ENCODE peak calls at places on chromosome 15, in seven cellular contexts. K, X, L, S, Y, Z and R are unnamed samples.

GRCh38 chr15:70065006-70065722 is 32.6 kb downstream of the TLE3 start:
- DNase-seq in K (no peak), X (peak), L (no peak), S (no peak), Y (peak), Z (no peak), R (no peak)

GRCh38 chr15:81002254-81003022 is 1.7 kb downstream of the TLNRD1 start:
- DNase-seq in K (no peak), X (peak), L (no peak), S (no peak), Y (peak), Z (no peak), R (no peak)

GRCh38 chr15:68696532-68697363 is 118.0 kb downstream of the CORO2B start:
- DNase-seq in K (no peak), X (no peak), L (peak), S (no peak), Y (no peak), Z (no peak), R (no peak)

GRCh38 chr15:75843618-75844610 is 667 bp downstream of the UBE2Q2 start:
- DNase-seq in K (peak), X (peak), L (peak), S (peak), Y (peak), Z (peak), R (peak)

GRCh38 chr15:78261062-78261461 is 3.3 kb upstream of the DNAJA4 start:
- DNase-seq in K (no peak), X (no peak), L (no peak), S (no peak), Y (no peak), Z (no peak), R (no peak)

GRCh38 chr15:74375303-74375693 is 7.9 kb upstream of the CYP11A1 start:
- DNase-seq in K (peak), X (peak), L (peak), S (peak), Y (peak), Z (peak), R (peak)

GRCh38 chr15:62684143-62684808 is 358.3 kb upstream of the TPM1 start:
- DNase-seq in K (no peak), X (no peak), L (no peak), S (no peak), Y (no peak), Z (no peak), R (no peak)

GRCh38 chr15:100111103-100112060 is 230.4 kb downstream of the ADAMTS17 start:
- DNase-seq in K (no peak), X (peak), L (peak), S (peak), Y (peak), Z (no peak), R (peak)

GRCh38 chr15:42890161-42890913 is 30.2 kb downstream of the TTBK2 start:
- DNase-seq in K (no peak), X (peak), L (peak), S (peak), Y (no peak), Z (no peak), R (no peak)

GRCh38 chr15:90315276-90315982 is 36.7 kb upstream of the ZNF774 start:
- DNase-seq in K (no peak), X (no peak), L (peak), S (peak), Y (peak), Z (no peak), R (peak)

GRCh38 chr15:66698318-66698961 is 3.6 kb upstream of the SMAD6 start:
- DNase-seq in K (no peak), X (peak), L (peak), S (peak), Y (peak), Z (no peak), R (peak)

GRCh38 chr15:75043509-75044257 is 20.3 kb downstream of the PPCDC start:
- DNase-seq in K (peak), X (peak), L (peak), S (peak), Y (peak), Z (peak), R (peak)

GRCh38 chr15:77031376-77032050 is 36.6 kb downstream of the PSTPIP1 start:
- DNase-seq in K (peak), X (peak), L (no peak), S (peak), Y (peak), Z (peak), R (peak)

GRCh38 chr15:76576526-76577279 is 240.1 kb downstream of the ISL2 start:
- DNase-seq in K (no peak), X (peak), L (peak), S (peak), Y (peak), Z (no peak), R (peak)

GRCh38 chr15:70170096-70170699 is 72.5 kb upstream of the TLE3 start:
- DNase-seq in K (no peak), X (no peak), L (no peak), S (no peak), Y (no peak), Z (no peak), R (no peak)

GRCh38 chr15:52217186-52217585 is 26.0 kb upstream of the GNB5 start:
- DNase-seq in K (no peak), X (peak), L (no peak), S (no peak), Y (peak), Z (peak), R (no peak)

GRCh38 chr15:54990793-54991192 is 205.9 kb downstream of the RSL24D1 start:
- DNase-seq in K (no peak), X (no peak), L (no peak), S (no peak), Y (no peak), Z (no peak), R (no peak)

GRCh38 chr15:77607894-77608261 is 24.8 kb downstream of the LINGO1 start:
- DNase-seq in K (no peak), X (no peak), L (no peak), S (no peak), Y (no peak), Z (no peak), R (no peak)

GRCh38 chr15:36996121-36996520 is 104.2 kb downstream of the MEIS2 start:
- DNase-seq in K (no peak), X (no peak), L (no peak), S (no peak), Y (no peak), Z (no peak), R (no peak)

GRCh38 chr15:25708391-25708790 is 154.7 kb downstream of the ATP10A start:
- DNase-seq in K (no peak), X (no peak), L (no peak), S (no peak), Y (no peak), Z (no peak), R (no peak)

GRCh38 chr15:69410290-69410874 is 3.8 kb upstream of the KIF23 start:
- DNase-seq in K (no peak), X (peak), L (peak), S (peak), Y (no peak), Z (peak), R (no peak)

GRCh38 chr15:35129361-35129760 is 44.3 kb upstream of the NANOGP8 start:
- DNase-seq in K (no peak), X (no peak), L (no peak), S (no peak), Y (no peak), Z (no peak), R (no peak)

GRCh38 chr15:100947760-100948429 is 28.7 kb downstream of the LRRK1 start:
- DNase-seq in K (no peak), X (no peak), L (no peak), S (peak), Y (no peak), Z (no peak), R (no peak)

GRCh38 chr15:89749059-89749458 is 2.0 kb downstream of the MESP1 start:
- DNase-seq in K (no peak), X (no peak), L (no peak), S (no peak), Y (no peak), Z (no peak), R (no peak)

GRCh38 chr15:70892912-70893560 is 410 bp downstream of the LRRC49 start:
- DNase-seq in K (no peak), X (peak), L (peak), S (peak), Y (no peak), Z (no peak), R (no peak)

GRCh38 chr15:63274427-63274826 is 3.0 kb upstream of the APH1B start:
- DNase-seq in K (no peak), X (no peak), L (peak), S (no peak), Y (no peak), Z (no peak), R (no peak)

GRCh38 chr15:50355612-50355905 is 561 bp upstream of the GABPB1 start:
- DNase-seq in K (no peak), X (no peak), L (no peak), S (no peak), Y (no peak), Z (no peak), R (no peak)

GRCh38 chr15:82186748-82187415 is 75.7 kb downstream of the EFL1 start:
- DNase-seq in K (no peak), X (no peak), L (no peak), S (no peak), Y (no peak), Z (peak), R (no peak)

GRCh38 chr15:89429986-89430385 is 66.4 kb downstream of the RHCG start:
- DNase-seq in K (no peak), X (no peak), L (no peak), S (no peak), Y (no peak), Z (no peak), R (no peak)

GRCh38 chr15:70083946-70084345 is 13.8 kb downstream of the TLE3 start:
- DNase-seq in K (no peak), X (no peak), L (no peak), S (no peak), Y (no peak), Z (peak), R (no peak)

GRCh38 chr15:35271371-35272043 is 186.4 kb upstream of the NANOGP8 start:
- DNase-seq in K (no peak), X (no peak), L (no peak), S (peak), Y (no peak), Z (no peak), R (no peak)

GRCh38 chr15:77637851-77638402 is 5.2 kb upstream of the LINGO1 start:
- DNase-seq in K (no peak), X (no peak), L (no peak), S (no peak), Y (no peak), Z (no peak), R (no peak)

GRCh38 chr15:65212097-65212496 is 824 bp upstream of the CILP start:
- DNase-seq in K (no peak), X (peak), L (no peak), S (no peak), Y (peak), Z (peak), R (no peak)

GRCh38 chr15:37056168-37056893 is 44.0 kb downstream of the MEIS2 start:
- DNase-seq in K (no peak), X (no peak), L (no peak), S (no peak), Y (no peak), Z (no peak), R (no peak)

GRCh38 chr15:101255615-101256350 is 3.9 kb upstream of the CHSY1 start:
- DNase-seq in K (no peak), X (no peak), L (no peak), S (peak), Y (no peak), Z (no peak), R (no peak)

GRCh38 chr15:48703544-48703943 is 58.0 kb upstream of the FBN1 start:
- DNase-seq in K (no peak), X (no peak), L (peak), S (peak), Y (no peak), Z (no peak), R (no peak)

GRCh38 chr15:75966073-75966472 is 46.2 kb downstream of the NRG4 start:
- DNase-seq in K (no peak), X (no peak), L (peak), S (no peak), Y (no peak), Z (no peak), R (no peak)

GRCh38 chr15:69154684-69155083 is 5.8 kb upstream of the GLCE start:
- DNase-seq in K (no peak), X (peak), L (peak), S (peak), Y (no peak), Z (no peak), R (no peak)